ENCODE peak calls at places on chromosomes 3 and 15, in six cellular contexts. One of them, this sample, is unnamed.

GRCh38 chr15:63389902-63390301 is 8.3 kb upstream of the CA12 start:
- DNase-seq in glutamatergic neuron: no peak
- DNase-seq in sigmoid colon: no peak
- DNase-seq in A549: no peak
- DNase-seq in ovary: peak; percentile 37
- DNase-seq in foreskin fibroblast: no peak
- DNase-seq in this sample: no peak

GRCh38 chr15:93219859-93220258 is 130.8 kb upstream of the RGMA start:
- DNase-seq in glutamatergic neuron: no peak
- DNase-seq in sigmoid colon: no peak
- DNase-seq in A549: no peak
- DNase-seq in ovary: no peak
- DNase-seq in foreskin fibroblast: no peak
- DNase-seq in this sample: no peak

GRCh38 chr3:12681586-12682371 is 17.9 kb upstream of the RAF1 start:
- DNase-seq in glutamatergic neuron: no peak
- DNase-seq in sigmoid colon: no peak
- DNase-seq in A549: no peak
- DNase-seq in ovary: no peak
- DNase-seq in foreskin fibroblast: peak; percentile 71
- DNase-seq in this sample: no peak

GRCh38 chr15:41631880-41632279 is 28.3 kb upstream of the MGA start:
- DNase-seq in glutamatergic neuron: no peak
- DNase-seq in sigmoid colon: no peak
- DNase-seq in A549: no peak
- DNase-seq in ovary: no peak
- DNase-seq in foreskin fibroblast: no peak
- DNase-seq in this sample: no peak

GRCh38 chr3:140081836-140082331 is 146.9 kb downstream of the CLSTN2 start:
- DNase-seq in glutamatergic neuron: no peak
- DNase-seq in sigmoid colon: no peak
- DNase-seq in A549: no peak
- DNase-seq in ovary: no peak
- DNase-seq in foreskin fibroblast: no peak
- DNase-seq in this sample: no peak

GRCh38 chr3:15174953-15175352 is 31.1 kb upstream of the CAPN7 start:
- DNase-seq in glutamatergic neuron: no peak
- DNase-seq in sigmoid colon: no peak
- DNase-seq in A549: no peak
- DNase-seq in ovary: no peak
- DNase-seq in foreskin fibroblast: no peak
- DNase-seq in this sample: no peak

GRCh38 chr15:90873998-90874605 is 5.7 kb downstream of the FURIN start:
- DNase-seq in glutamatergic neuron: no peak
- DNase-seq in sigmoid colon: no peak
- DNase-seq in A549: no peak
- DNase-seq in ovary: peak; percentile 26
- DNase-seq in foreskin fibroblast: no peak
- DNase-seq in this sample: no peak

GRCh38 chr3:156630081-156630772 is 44.2 kb upstream of the TIPARP start:
- DNase-seq in glutamatergic neuron: no peak
- DNase-seq in sigmoid colon: no peak
- DNase-seq in A549: no peak
- DNase-seq in ovary: no peak
- DNase-seq in foreskin fibroblast: no peak
- DNase-seq in this sample: no peak

GRCh38 chr3:151216641-151217040 is 13.6 kb upstream of the GPR171 start:
- DNase-seq in glutamatergic neuron: no peak
- DNase-seq in sigmoid colon: no peak
- DNase-seq in A549: no peak
- DNase-seq in ovary: no peak
- DNase-seq in foreskin fibroblast: no peak
- DNase-seq in this sample: no peak

GRCh38 chr15:25728816-25729215 is 134.3 kb downstream of the ATP10A start:
- DNase-seq in glutamatergic neuron: no peak
- DNase-seq in sigmoid colon: peak; percentile 29
- DNase-seq in A549: no peak
- DNase-seq in ovary: no peak
- DNase-seq in foreskin fibroblast: no peak
- DNase-seq in this sample: no peak

GRCh38 chr3:160982497-160982896 is 122.7 kb downstream of the B3GALNT1 start:
- DNase-seq in glutamatergic neuron: no peak
- DNase-seq in sigmoid colon: no peak
- DNase-seq in A549: no peak
- DNase-seq in ovary: no peak
- DNase-seq in foreskin fibroblast: no peak
- DNase-seq in this sample: no peak

GRCh38 chr15:51065781-51066180 is 28.9 kb downstream of the TNFAIP8L3 start:
- DNase-seq in glutamatergic neuron: no peak
- DNase-seq in sigmoid colon: no peak
- DNase-seq in A549: no peak
- DNase-seq in ovary: no peak
- DNase-seq in foreskin fibroblast: no peak
- DNase-seq in this sample: no peak

GRCh38 chr3:42183991-42184621 is 81.9 kb downstream of the CCK start:
- DNase-seq in glutamatergic neuron: no peak
- DNase-seq in sigmoid colon: no peak
- DNase-seq in A549: no peak
- DNase-seq in ovary: no peak
- DNase-seq in foreskin fibroblast: no peak
- DNase-seq in this sample: no peak

GRCh38 chr3:146843476-146843875 is 238.3 kb upstream of the PLSCR5 start:
- DNase-seq in glutamatergic neuron: no peak
- DNase-seq in sigmoid colon: no peak
- DNase-seq in A549: no peak
- DNase-seq in ovary: no peak
- DNase-seq in foreskin fibroblast: no peak
- DNase-seq in this sample: no peak

GRCh38 chr15:69723404-69724097 is 270.9 kb downstream of the RPLP1 start:
- DNase-seq in glutamatergic neuron: no peak
- DNase-seq in sigmoid colon: peak; percentile 78
- DNase-seq in A549: no peak
- DNase-seq in ovary: no peak
- DNase-seq in foreskin fibroblast: no peak
- DNase-seq in this sample: no peak

GRCh38 chr3:44114142-44114541 is 127.5 kb upstream of the TOPAZ1 start:
- DNase-seq in glutamatergic neuron: peak; percentile 64
- DNase-seq in sigmoid colon: no peak
- DNase-seq in A549: no peak
- DNase-seq in ovary: no peak
- DNase-seq in foreskin fibroblast: no peak
- DNase-seq in this sample: no peak

GRCh38 chr3:114706591-114707224 is 412.9 kb downstream of the TIGIT start:
- DNase-seq in glutamatergic neuron: no peak
- DNase-seq in sigmoid colon: no peak
- DNase-seq in A549: peak; percentile 58
- DNase-seq in ovary: no peak
- DNase-seq in foreskin fibroblast: peak; percentile 63
- DNase-seq in this sample: peak; percentile 21

GRCh38 chr3:49805367-49805782 is 2.3 kb downstream of the INKA1 start:
- DNase-seq in glutamatergic neuron: no peak
- DNase-seq in sigmoid colon: peak; percentile 94
- DNase-seq in A549: no peak
- DNase-seq in ovary: peak; percentile 79
- DNase-seq in foreskin fibroblast: peak; percentile 88
- DNase-seq in this sample: no peak

GRCh38 chr3:74531491-74531890 is 83.0 kb downstream of the CNTN3 start:
- DNase-seq in glutamatergic neuron: no peak
- DNase-seq in sigmoid colon: no peak
- DNase-seq in A549: no peak
- DNase-seq in ovary: no peak
- DNase-seq in foreskin fibroblast: peak; percentile 45
- DNase-seq in this sample: no peak

GRCh38 chr15:68792901-68793766 is 27.6 kb downstream of the ANP32A start:
- DNase-seq in glutamatergic neuron: no peak
- DNase-seq in sigmoid colon: no peak
- DNase-seq in A549: no peak
- DNase-seq in ovary: no peak
- DNase-seq in foreskin fibroblast: no peak
- DNase-seq in this sample: no peak

GRCh38 chr3:163043074-163043473 is 1546.5 kb downstream of the OTOL1 start:
- DNase-seq in glutamatergic neuron: no peak
- DNase-seq in sigmoid colon: no peak
- DNase-seq in A549: no peak
- DNase-seq in ovary: no peak
- DNase-seq in foreskin fibroblast: no peak
- DNase-seq in this sample: no peak

GRCh38 chr15:82146990-82147461 is 101.2 kb upstream of the MEX3B start:
- DNase-seq in glutamatergic neuron: no peak
- DNase-seq in sigmoid colon: no peak
- DNase-seq in A549: peak; percentile 61
- DNase-seq in ovary: no peak
- DNase-seq in foreskin fibroblast: peak; percentile 71
- DNase-seq in this sample: no peak

GRCh38 chr15:35519536-35520149 is 26.3 kb downstream of the DPH6 start:
- DNase-seq in glutamatergic neuron: no peak
- DNase-seq in sigmoid colon: no peak
- DNase-seq in A549: no peak
- DNase-seq in ovary: no peak
- DNase-seq in foreskin fibroblast: peak; percentile 33
- DNase-seq in this sample: peak; percentile 18

GRCh38 chr3:65871305-65872141 is 167.2 kb downstream of the MAGI1 start:
- DNase-seq in glutamatergic neuron: no peak
- DNase-seq in sigmoid colon: peak; percentile 70
- DNase-seq in A549: no peak
- DNase-seq in ovary: peak; percentile 39
- DNase-seq in foreskin fibroblast: no peak
- DNase-seq in this sample: no peak

GRCh38 chr3:155102329-155102728 is 22.2 kb downstream of the MME start:
- DNase-seq in glutamatergic neuron: no peak
- DNase-seq in sigmoid colon: no peak
- DNase-seq in A549: no peak
- DNase-seq in ovary: no peak
- DNase-seq in foreskin fibroblast: peak; percentile 46
- DNase-seq in this sample: no peak

GRCh38 chr3:196008387-196008786 is 73.5 kb downstream of the TFRC start:
- DNase-seq in glutamatergic neuron: no peak
- DNase-seq in sigmoid colon: peak; percentile 24
- DNase-seq in A549: no peak
- DNase-seq in ovary: no peak
- DNase-seq in foreskin fibroblast: no peak
- DNase-seq in this sample: no peak

GRCh38 chr15:89052474-89052873 is 35.8 kb upstream of the ABHD2 start:
- DNase-seq in glutamatergic neuron: no peak
- DNase-seq in sigmoid colon: no peak
- DNase-seq in A549: no peak
- DNase-seq in ovary: no peak
- DNase-seq in foreskin fibroblast: peak; percentile 72
- DNase-seq in this sample: peak; percentile 83

GRCh38 chr3:128448491-128448890 is 18.2 kb downstream of the DNAJB8 start:
- DNase-seq in glutamatergic neuron: no peak
- DNase-seq in sigmoid colon: no peak
- DNase-seq in A549: no peak
- DNase-seq in ovary: no peak
- DNase-seq in foreskin fibroblast: no peak
- DNase-seq in this sample: no peak

DNA sequence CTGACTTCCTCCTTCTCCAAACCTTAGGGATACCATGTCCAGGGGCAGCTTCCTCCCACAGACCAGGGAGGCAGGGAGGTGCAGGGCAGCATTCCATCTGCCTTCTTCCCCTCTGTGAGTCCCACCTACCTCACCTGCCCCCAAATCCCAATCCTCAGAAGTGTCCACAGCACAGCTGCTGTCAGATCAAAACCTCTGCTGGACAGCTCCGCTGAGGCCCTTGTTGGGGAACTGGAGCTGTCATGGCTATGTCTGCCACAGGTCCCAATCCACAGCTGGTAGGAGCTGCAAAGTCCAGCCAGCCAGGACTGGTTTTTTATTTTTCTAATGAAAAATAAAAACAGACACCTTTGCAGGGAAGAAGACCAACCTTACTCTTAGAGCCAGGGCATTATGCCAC is 40.7 kb upstream of the TBC1D21 start:
- DNase-seq in glutamatergic neuron: no peak
- DNase-seq in sigmoid colon: no peak
- DNase-seq in A549: no peak
- DNase-seq in ovary: no peak
- DNase-seq in foreskin fibroblast: no peak
- DNase-seq in this sample: no peak
- TF ChIP-seq CTCF in glutamatergic neuron: no peak
- TF ChIP-seq CTCF in sigmoid colon: no peak
- TF ChIP-seq CTCF in A549: no peak
- TF ChIP-seq CTCF in ovary: no peak
- TF ChIP-seq CTCF in foreskin fibroblast: no peak
- TF ChIP-seq CTCF in this sample: no peak

GRCh38 chr15:45402162-45402954 is 24.0 kb upstream of the GATM start:
- DNase-seq in glutamatergic neuron: peak; percentile 97
- DNase-seq in sigmoid colon: peak; percentile 99
- DNase-seq in A549: peak; percentile 85
- DNase-seq in ovary: peak; percentile 98
- DNase-seq in foreskin fibroblast: peak; percentile 99
- DNase-seq in this sample: peak; percentile 98
- TF ChIP-seq CTCF in glutamatergic neuron: no peak
- TF ChIP-seq CTCF in sigmoid colon: no peak
- TF ChIP-seq CTCF in A549: no peak
- TF ChIP-seq CTCF in ovary: no peak
- TF ChIP-seq CTCF in foreskin fibroblast: no peak
- TF ChIP-seq CTCF in this sample: no peak

GRCh38 chr3:116103868-116104530 is 341.3 kb downstream of the LSAMP start:
- DNase-seq in glutamatergic neuron: no peak
- DNase-seq in sigmoid colon: no peak
- DNase-seq in A549: no peak
- DNase-seq in ovary: no peak
- DNase-seq in foreskin fibroblast: no peak
- DNase-seq in this sample: no peak

GRCh38 chr3:116102037-116102436 is 343.2 kb downstream of the LSAMP start:
- DNase-seq in glutamatergic neuron: no peak
- DNase-seq in sigmoid colon: no peak
- DNase-seq in A549: no peak
- DNase-seq in ovary: no peak
- DNase-seq in foreskin fibroblast: no peak
- DNase-seq in this sample: no peak
- TF ChIP-seq CTCF in glutamatergic neuron: no peak
- TF ChIP-seq CTCF in sigmoid colon: no peak
- TF ChIP-seq CTCF in A549: no peak
- TF ChIP-seq CTCF in ovary: no peak
- TF ChIP-seq CTCF in foreskin fibroblast: no peak
- TF ChIP-seq CTCF in this sample: no peak

GRCh38 chr15:57504599-57504940 is 87.1 kb upstream of the MYZAP start:
- DNase-seq in glutamatergic neuron: no peak
- DNase-seq in sigmoid colon: no peak
- DNase-seq in A549: no peak
- DNase-seq in ovary: no peak
- DNase-seq in foreskin fibroblast: no peak
- DNase-seq in this sample: no peak

GRCh38 chr15:57502116-57502515 is 89.6 kb upstream of the MYZAP start:
- DNase-seq in glutamatergic neuron: no peak
- DNase-seq in sigmoid colon: no peak
- DNase-seq in A549: no peak
- DNase-seq in ovary: no peak
- DNase-seq in foreskin fibroblast: no peak
- DNase-seq in this sample: no peak

GRCh38 chr15:57505056-57505713 is 86.5 kb upstream of the MYZAP start:
- DNase-seq in glutamatergic neuron: no peak
- DNase-seq in sigmoid colon: no peak
- DNase-seq in A549: no peak
- DNase-seq in ovary: no peak
- DNase-seq in foreskin fibroblast: no peak
- DNase-seq in this sample: no peak

GRCh38 chr15:57503911-57504598 is 87.6 kb upstream of the MYZAP start:
- DNase-seq in glutamatergic neuron: no peak
- DNase-seq in sigmoid colon: no peak
- DNase-seq in A549: no peak
- DNase-seq in ovary: peak; percentile 47
- DNase-seq in foreskin fibroblast: no peak
- DNase-seq in this sample: no peak

GRCh38 chr15:57503051-57503702 is 88.5 kb upstream of the MYZAP start:
- DNase-seq in glutamatergic neuron: no peak
- DNase-seq in sigmoid colon: no peak
- DNase-seq in A549: no peak
- DNase-seq in ovary: no peak
- DNase-seq in foreskin fibroblast: no peak
- DNase-seq in this sample: no peak
- TF ChIP-seq CTCF in glutamatergic neuron: peak; percentile 22
- TF ChIP-seq CTCF in sigmoid colon: no peak
- TF ChIP-seq CTCF in A549: no peak
- TF ChIP-seq CTCF in ovary: no peak
- TF ChIP-seq CTCF in foreskin fibroblast: peak; percentile 18
- TF ChIP-seq CTCF in this sample: peak; percentile 13

This sample was measured in AG04450.